ENCODE peak calls at places on chromosome 3, in eight cellular contexts. G is A549; F is effector memory CD4-positive, alpha-beta T cell; N is upper lobe of right lung; A is tibial artery; Y is brain microvascular endothelial cell; B is AG10803; Q is body of pancreas. U is an unnamed sample.

GRCh38 chr3:166446986-166447385 is 609.8 kb upstream of the BCHE start:
- DNase-seq in F (no peak), Q (no peak), A (no peak), Y (no peak), B (no peak), N (no peak), G (no peak), U (peak)

GRCh38 chr3:122247825-122248185 is 64.3 kb downstream of the CASR start:
- DNase-seq in Q (no peak), A (no peak), F (no peak), G (no peak), N (no peak), B (peak), Y (no peak), U (no peak)

GRCh38 chr3:10764314-10765051 is 51.5 kb upstream of the SLC6A11 start:
- DNase-seq in B (no peak), Q (no peak), F (no peak), A (no peak), Y (no peak), G (no peak), N (no peak), U (no peak)

GRCh38 chr3:20668411-20668810 is 482.4 kb upstream of the SGO1 start:
- DNase-seq in F (no peak), Q (no peak), N (no peak), B (no peak), Y (peak), A (no peak), G (peak), U (no peak)

GRCh38 chr3:196268270-196269163 is 19.0 kb downstream of the PCYT1A start:
- DNase-seq in Y (peak), F (no peak), G (peak), N (no peak), B (peak), Q (no peak), A (no peak), U (no peak)

GRCh38 chr3:127792664-127793292 is 29.5 kb downstream of the MGLL start:
- DNase-seq in Y (peak), Q (no peak), N (peak), A (peak), B (peak), F (no peak), G (peak), U (peak)

GRCh38 chr3:185880600-185880999 is 55.8 kb upstream of the IGF2BP2 start:
- DNase-seq in F (no peak), G (no peak), N (no peak), B (no peak), A (no peak), Y (peak), Q (no peak), U (no peak)

GRCh38 chr3:77412591-77412990 is 372.7 kb downstream of the ROBO2 start:
- DNase-seq in B (peak), Q (no peak), G (no peak), A (no peak), F (no peak), Y (no peak), N (no peak), U (no peak)

GRCh38 chr3:39250116-39250747 is 29.6 kb downstream of the CX3CR1 start:
- DNase-seq in N (no peak), A (no peak), Y (no peak), B (peak), Q (no peak), G (no peak), F (no peak), U (no peak)

GRCh38 chr3:31081031-31081662 is 186.7 kb upstream of the GADL1 start:
- DNase-seq in G (no peak), B (no peak), Q (no peak), A (no peak), Y (no peak), N (no peak), F (no peak), U (no peak)

GRCh38 chr3:145704020-145704419 is 457.0 kb downstream of the PLOD2 start:
- DNase-seq in A (no peak), B (no peak), G (peak), F (no peak), N (no peak), Q (no peak), Y (no peak), U (no peak)

GRCh38 chr3:51353566-51354140 is 31.4 kb upstream of the MANF start:
- DNase-seq in F (no peak), A (no peak), B (no peak), Y (no peak), G (no peak), N (no peak), Q (no peak), U (no peak)

GRCh38 chr3:77780621-77781020 is 740.7 kb downstream of the ROBO2 start:
- DNase-seq in B (no peak), F (no peak), N (no peak), A (no peak), Q (no peak), Y (no peak), G (no peak), U (no peak)

GRCh38 chr3:12611117-12611516 is 52.8 kb downstream of the RAF1 start:
- DNase-seq in G (no peak), Y (no peak), B (no peak), Q (no peak), N (no peak), F (no peak), A (no peak), U (no peak)

GRCh38 chr3:81927811-81928210 is 166.4 kb upstream of the GBE1 start:
- DNase-seq in G (no peak), F (no peak), N (no peak), Y (no peak), B (no peak), A (no peak), Q (no peak), U (no peak)

GRCh38 chr3:165339753-165340152 is 143.6 kb upstream of the SLITRK3 start:
- DNase-seq in B (no peak), Q (no peak), N (no peak), Y (peak), A (no peak), F (no peak), G (peak), U (no peak)

GRCh38 chr3:188046561-188047213 is 107.3 kb upstream of the LPP start:
- DNase-seq in B (peak), Y (no peak), N (no peak), A (no peak), Q (no peak), F (no peak), G (no peak), U (no peak)

GRCh38 chr3:14837864-14838263 is 19.1 kb downstream of the FGD5 start:
- DNase-seq in N (no peak), Q (no peak), A (no peak), Y (no peak), G (no peak), B (no peak), F (no peak), U (no peak)

GRCh38 chr3:113354307-113354706 is 87.0 kb downstream of the CFAP44 start:
- DNase-seq in A (no peak), Y (no peak), Q (no peak), N (no peak), B (peak), G (peak), F (no peak), U (peak)

GRCh38 chr3:160885791-160886286 is 129.8 kb downstream of the PPM1L start:
- DNase-seq in N (peak), B (peak), Y (peak), F (no peak), Q (peak), G (no peak), A (no peak), U (peak)

GRCh38 chr3:177973241-177973840 is 562.9 kb upstream of the KCNMB2 start:
- DNase-seq in G (no peak), B (peak), A (no peak), N (no peak), Y (peak), F (no peak), Q (no peak), U (no peak)

GRCh38 chr3:184289426-184289938 is 9.6 kb upstream of the PSMD2 start:
- DNase-seq in Q (peak), Y (peak), G (peak), B (peak), F (peak), A (no peak), N (peak), U (peak)

GRCh38 chr3:66393486-66394260 is 107.1 kb downstream of the LRIG1 start:
- DNase-seq in F (peak), N (no peak), A (peak), Y (peak), B (peak), G (no peak), Q (no peak), U (peak)

GRCh38 chr3:30835667-30836066 is 58.8 kb downstream of the GADL1 start:
- DNase-seq in Y (no peak), G (no peak), F (no peak), B (no peak), N (no peak), A (no peak), Q (no peak), U (no peak)

GRCh38 chr3:132354916-132355702 is 37.9 kb downstream of the ACP3 start:
- DNase-seq in N (no peak), G (no peak), B (no peak), F (no peak), A (no peak), Y (no peak), Q (no peak), U (no peak)

GRCh38 chr3:64088408-64089136 is 65.3 kb upstream of the PSMD6 start:
- DNase-seq in N (no peak), Y (no peak), A (no peak), B (no peak), Q (no peak), G (peak), F (no peak), U (no peak)

GRCh38 chr3:71754610-71755253 is 1.1 kb downstream of the GPR27 start:
- DNase-seq in B (no peak), N (no peak), Q (no peak), G (no peak), Y (no peak), A (no peak), F (no peak), U (no peak)
- H3K4me3 ChIP-seq in B (no peak), N (peak), Q (no peak), G (peak), Y (no peak), A (peak), F (no peak), U (no peak)

GRCh38 chr3:4419386-4419785 is 47.7 kb downstream of the SUMF1 start:
- DNase-seq in N (no peak), Q (no peak), F (no peak), A (no peak), B (no peak), G (no peak), Y (no peak), U (no peak)
- H3K4me3 ChIP-seq in N (no peak), Q (no peak), F (no peak), A (no peak), B (no peak), G (no peak), Y (no peak), U (no peak)

GRCh38 chr3:182725372-182726251 is 67.7 kb upstream of the ATP11B start:
- DNase-seq in F (no peak), N (no peak), A (no peak), B (peak), Q (no peak), Y (no peak), G (no peak), U (no peak)
- H3K4me3 ChIP-seq in F (no peak), N (no peak), A (peak), B (peak), Q (no peak), Y (no peak), G (no peak), U (peak)

GRCh38 chr3:32337501-32337900 is 54.2 kb upstream of the CMTM7 start:
- DNase-seq in F (no peak), G (no peak), Q (no peak), N (no peak), Y (no peak), A (no peak), B (no peak), U (no peak)
- H3K4me3 ChIP-seq in F (no peak), G (no peak), Q (no peak), N (no peak), Y (no peak), A (no peak), B (no peak), U (no peak)

GRCh38 chr3:157152930-157153329 is 7.0 kb downstream of the CCNL1 start:
- DNase-seq in Q (no peak), Y (no peak), A (no peak), G (no peak), B (no peak), F (no peak), N (no peak), U (no peak)

GRCh38 chr3:157155591-157155990 is 4.4 kb downstream of the CCNL1 start:
- DNase-seq in F (no peak), Y (no peak), A (no peak), G (no peak), N (no peak), Q (no peak), B (no peak), U (no peak)

GRCh38 chr3:157156844-157157635 is 2.9 kb downstream of the CCNL1 start:
- DNase-seq in B (peak), N (no peak), Y (no peak), A (no peak), F (no peak), G (peak), Q (no peak), U (no peak)

GRCh38 chr3:157152438-157152837 is 7.5 kb downstream of the CCNL1 start:
- DNase-seq in Y (no peak), N (no peak), A (no peak), B (no peak), Q (no peak), G (no peak), F (no peak), U (no peak)

DNA sequence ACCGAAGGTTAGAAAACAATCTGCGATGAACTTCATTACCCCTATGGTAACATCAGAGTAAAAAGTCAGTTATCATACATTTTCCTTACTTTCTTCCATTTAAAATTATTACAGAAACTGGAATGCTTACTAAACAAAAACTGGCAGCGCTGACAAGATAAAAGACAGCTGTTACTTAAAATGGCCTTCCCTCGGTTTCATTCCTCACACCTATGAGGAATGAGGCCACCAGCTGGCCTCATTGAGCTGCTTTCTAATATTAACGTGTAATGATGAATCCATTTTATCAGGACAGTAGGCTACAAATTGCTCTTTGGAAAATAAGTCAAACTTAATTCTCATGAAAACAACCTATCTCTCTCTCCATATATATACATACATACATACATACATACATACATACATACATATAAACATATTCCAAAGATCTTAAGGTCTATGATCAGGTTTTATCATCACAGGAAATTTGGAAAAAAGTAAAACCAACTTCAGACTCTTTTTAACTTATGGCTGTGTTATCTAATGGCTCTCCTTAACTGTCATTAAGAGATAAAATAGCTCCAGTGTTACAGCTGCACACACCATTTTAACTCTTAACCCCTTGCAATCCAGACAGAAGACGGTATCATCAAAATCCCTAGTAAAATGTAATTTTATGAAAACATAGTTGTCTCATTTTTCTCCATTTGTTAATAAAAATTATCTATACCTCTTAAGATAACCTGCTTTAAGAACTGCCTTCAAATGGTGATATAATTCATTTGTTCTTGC is 5.2 kb downstream of the CCNL1 start:
- DNase-seq in N (no peak), B (no peak), Q (no peak), F (no peak), G (no peak), A (no peak), Y (no peak), U (no peak)
- H3K4me3 ChIP-seq in N (peak), B (peak), Q (no peak), F (no peak), G (peak), A (no peak), Y (peak), U (no peak)

DNA sequence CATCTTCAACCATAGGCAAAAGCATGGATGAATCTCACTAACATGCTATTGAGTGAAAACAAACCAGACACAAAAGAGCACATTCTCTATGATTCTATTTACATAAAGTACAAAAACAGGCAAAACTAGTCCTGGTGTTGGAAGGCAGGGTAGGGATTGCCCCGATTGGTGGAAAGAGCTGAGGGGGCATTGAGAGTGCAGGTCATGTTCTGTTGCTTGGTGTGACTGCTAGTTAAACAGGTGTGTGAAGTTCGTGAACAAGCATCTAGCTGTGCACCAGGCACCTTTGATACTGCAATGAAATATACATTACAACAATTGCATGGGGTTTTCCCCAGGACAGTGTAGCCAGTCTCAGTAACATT is 26.3 kb upstream of the THRB start:
- DNase-seq in Y (no peak), Q (no peak), F (no peak), A (no peak), G (no peak), B (no peak), N (no peak), U (no peak)
- H3K4me3 ChIP-seq in Y (peak), Q (peak), F (no peak), A (peak), G (peak), B (peak), N (peak), U (peak)

GRCh38 chr3:46861996-46862688 is 1.1 kb downstream of the MYL3 start:
- DNase-seq in B (no peak), A (peak), F (no peak), G (no peak), Q (no peak), Y (no peak), N (no peak), U (no peak)
- H3K4me3 ChIP-seq in B (no peak), A (no peak), F (no peak), G (no peak), Q (no peak), Y (no peak), N (no peak), U (no peak)

GRCh38 chr3:133699467-133699866 is 37.7 kb upstream of the TOPBP1 start:
- DNase-seq in Y (no peak), A (no peak), B (no peak), N (no peak), F (no peak), G (no peak), Q (no peak), U (no peak)

GRCh38 chr3:133695772-133696171 is 34.0 kb upstream of the TOPBP1 start:
- DNase-seq in F (no peak), B (no peak), G (no peak), Q (no peak), Y (no peak), A (no peak), N (no peak), U (no peak)

GRCh38 chr3:133699903-133700302 is 38.2 kb upstream of the TOPBP1 start:
- DNase-seq in A (no peak), N (no peak), B (no peak), G (no peak), Y (no peak), Q (no peak), F (no peak), U (no peak)

GRCh38 chr3:133700351-133700750 is 38.6 kb upstream of the TOPBP1 start:
- DNase-seq in F (no peak), G (no peak), B (no peak), A (no peak), Q (no peak), Y (no peak), N (no peak), U (no peak)

DNA sequence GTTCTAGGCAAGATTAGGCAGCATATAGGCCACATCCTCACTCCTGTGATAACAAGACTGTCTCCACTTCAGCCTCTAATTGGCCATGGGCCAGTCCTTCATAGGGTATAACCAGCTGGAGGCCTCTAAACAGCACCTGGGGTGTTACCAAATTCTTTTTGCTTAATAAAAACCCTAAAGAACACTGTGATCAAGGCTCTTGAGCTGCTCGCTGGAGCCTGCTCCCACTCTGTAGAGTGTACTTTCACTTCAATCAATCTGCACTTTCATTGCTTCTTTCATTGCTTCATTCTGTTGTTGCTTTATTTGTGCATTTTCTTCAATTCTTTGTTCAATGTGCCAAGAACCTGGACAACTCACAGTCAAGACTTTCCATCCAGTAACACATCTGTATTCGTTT is 36.2 kb upstream of the TOPBP1 start:
- DNase-seq in Y (no peak), G (no peak), F (no peak), Q (no peak), B (no peak), N (no peak), A (no peak), U (no peak)
- H3K4me3 ChIP-seq in Y (no peak), G (no peak), F (no peak), Q (no peak), B (no peak), N (no peak), A (no peak), U (no peak)

U was measured in skeletal muscle cell.